ENCODE peak calls at places on chromosome 20, in four cellular contexts. W is activated naive CD8-positive, alpha-beta T cell treated with anti-CD3 and anti-CD28 coated beads, Interleukin-2, amount 50 U/mL, for 24 hours; R is midbrain; C is Panc1. S is an unnamed sample.
A peak's percentile ranks its signal among the peaks of the same experiment; 100 is the strongest.

GRCh38 chr20:51350941-51351631 is 191.4 kb downstream of the NFATC2 start:
- DNase-seq in W (no peak), R (no peak), C (no peak), S (no peak)

GRCh38 chr20:47501117-47501482 is 587 bp upstream of the NCOA3 start:
- DNase-seq in W (no peak), R (peak; percentile 56), C (no peak), S (no peak)

GRCh38 chr20:52056203-52057062 is 135.1 kb downstream of the ZFP64 start:
- DNase-seq in W (no peak), R (no peak), C (no peak), S (no peak)

GRCh38 chr20:38449046-38449445 is 13.9 kb upstream of the SNHG17 start:
- DNase-seq in W (no peak), R (no peak), C (no peak), S (no peak)

GRCh38 chr20:62668441-62669027 is 26.2 kb downstream of the SLCO4A1 start:
- DNase-seq in W (peak; percentile 32), R (peak; percentile 78), C (peak; percentile 30), S (peak; percentile 75)

GRCh38 chr20:36461600-36462439 is 79.5 kb upstream of the MYL9 start:
- DNase-seq in W (peak; percentile 41), R (peak; percentile 46), C (no peak), S (peak; percentile 30)

GRCh38 chr20:5080384-5080877 is 39.3 kb downstream of the PCNA start:
- DNase-seq in W (peak; percentile 3), R (peak; percentile 34), C (no peak), S (no peak)

GRCh38 chr20:59737816-59738215 is 133.5 kb downstream of the PHACTR3 start:
- DNase-seq in W (no peak), R (no peak), C (no peak), S (no peak)

GRCh38 chr20:61442075-61442670 is 190.1 kb downstream of the CDH4 start:
- DNase-seq in W (no peak), R (no peak), C (no peak), S (no peak)

GRCh38 chr20:63969851-63970713 is at the start of gene ZNF512B:
- DNase-seq in W (peak; percentile 60), R (peak; percentile 65), C (no peak), S (peak; percentile 49)

GRCh38 chr20:17226410-17227198 is at the start of gene PCSK2:
- DNase-seq in W (no peak), R (peak; percentile 28), C (no peak), S (peak; percentile 95)

GRCh38 chr20:14925286-14925685 is 587.9 kb upstream of the FLRT3 start:
- DNase-seq in W (no peak), R (no peak), C (no peak), S (no peak)

GRCh38 chr20:3218307-3218988 is 9.2 kb downstream of the ITPA start:
- DNase-seq in W (peak; percentile 87), R (peak; percentile 17), C (no peak), S (peak; percentile 47)

GRCh38 chr20:4592316-4593148 is 129.2 kb upstream of the PRND start:
- DNase-seq in W (peak; percentile 71), R (peak; percentile 46), C (no peak), S (no peak)